ENCODE peak calls at places on chromosomes 16 and 17, in five cellular contexts. Q is HFFc6, I is colonic mucosa, D is glutamatergic neuron, S is pancreas. H is an unnamed sample.

GRCh38 chr17:41763327-41763726 is 23.2 kb downstream of the JUP start:
- DNase-seq in Q (no peak), I (no peak), D (no peak), S (no peak), H (no peak)

GRCh38 chr17:64259922-64260321 is 3.1 kb downstream of the TEX2 start:
- DNase-seq in Q (peak; percentile 83), I (peak; percentile 23), D (no peak), S (peak; percentile 37), H (no peak)

GRCh38 chr16:22373662-22374310 is 633 bp downstream of the CDR2 start:
- DNase-seq in Q (peak; percentile 12), I (peak; percentile 58), D (peak; percentile 53), S (peak; percentile 60), H (peak; percentile 44)

GRCh38 chr16:22370038-22370541 is 4.3 kb downstream of the CDR2 start:
- DNase-seq in Q (peak; percentile 97), I (no peak), D (no peak), S (no peak), H (no peak)

GRCh38 chr17:39045948-39046679 is 78.9 kb upstream of the FBXO47 start:
- DNase-seq in Q (no peak), I (no peak), D (no peak), S (no peak), H (no peak)

GRCh38 chr17:83154311-83155127 is 75.1 kb downstream of the METRNL start:
- DNase-seq in Q (no peak), I (no peak), D (no peak), S (no peak), H (no peak)

GRCh38 chr16:3235856-3236669 is 1.1 kb upstream of the ZNF200 start:
- DNase-seq in Q (no peak), I (peak; percentile 29), D (peak; percentile 55), S (peak; percentile 28), H (no peak)

GRCh38 chr17:56222255-56222654 is 69.0 kb downstream of the ANKFN1 start:
- DNase-seq in Q (no peak), I (no peak), D (no peak), S (no peak), H (no peak)

GRCh38 chr16:626787-627457 is 3.9 kb upstream of the WFIKKN1 start:
- DNase-seq in Q (peak; percentile 96), I (no peak), D (no peak), S (no peak), H (no peak)

GRCh38 chr17:43597624-43598358 is 51.7 kb upstream of the ETV4 start:
- DNase-seq in Q (no peak), I (no peak), D (no peak), S (no peak), H (no peak)

GRCh38 chr17:21210411-21211076 is 3.4 kb downstream of the TMEM11 start:
- DNase-seq in Q (no peak), I (peak; percentile 58), D (no peak), S (no peak), H (no peak)

GRCh38 chr17:51119415-51120356 is 982 bp downstream of the SPAG9 start:
- DNase-seq in Q (peak; percentile 10), I (peak; percentile 58), D (peak; percentile 62), S (peak; percentile 54), H (peak; percentile 61)

GRCh38 chr17:48555183-48555615 is 10.3 kb upstream of the HOXB2 start:
- DNase-seq in Q (no peak), I (no peak), D (no peak), S (no peak), H (peak; percentile 14)

GRCh38 chr16:78489631-78490030 is 390.2 kb downstream of the WWOX start:
- DNase-seq in Q (no peak), I (no peak), D (no peak), S (no peak), H (no peak)

GRCh38 chr16:56191807-56192643 is 736 bp downstream of the GNAO1 start:
- DNase-seq in Q (no peak), I (no peak), D (peak; percentile 38), S (peak; percentile 10), H (no peak)

GRCh38 chr17:45335721-45336120 is 18.9 kb upstream of the MAP3K14 start:
- DNase-seq in Q (no peak), I (no peak), D (no peak), S (no peak), H (no peak)

GRCh38 chr17:48544356-48545021 is 420 bp downstream of the HOXB2 start:
- DNase-seq in Q (no peak), I (peak; percentile 72), D (peak; percentile 56), S (peak; percentile 33), H (no peak)

GRCh38 chr16:72013389-72013788 is 4.8 kb downstream of the DHODH start:
- DNase-seq in Q (no peak), I (no peak), D (no peak), S (no peak), H (no peak)

GRCh38 chr16:19884021-19884485 is 595 bp downstream of the GPRC5B start:
- DNase-seq in Q (no peak), I (peak; percentile 26), D (peak; percentile 26), S (peak; percentile 43), H (no peak)

GRCh38 chr17:18163528-18163927 is 20.1 kb upstream of the ALKBH5 start:
- DNase-seq in Q (no peak), I (no peak), D (no peak), S (no peak), H (no peak)

GRCh38 chr17:78868391-78868790 is 27.8 kb upstream of the USP36 start:
- DNase-seq in Q (peak; percentile 73), I (no peak), D (no peak), S (no peak), H (no peak)

GRCh38 chr16:68074850-68075249 is 10.3 kb upstream of the NFATC3 start:
- DNase-seq in Q (no peak), I (no peak), D (peak; percentile 27), S (no peak), H (peak; percentile 95)

GRCh38 chr16:87447323-87447722 is 45.5 kb downstream of the ZCCHC14 start:
- DNase-seq in Q (no peak), I (no peak), D (no peak), S (no peak), H (no peak)

GRCh38 chr17:29369831-29370735 is 20.1 kb upstream of the TAOK1 start:
- DNase-seq in Q (peak; percentile 82), I (peak; percentile 65), D (peak; percentile 54), S (peak; percentile 50), H (peak; percentile 72)

GRCh38 chr17:83176956-83177583 is 97.7 kb downstream of the METRNL start:
- DNase-seq in Q (no peak), I (peak; percentile 10), D (no peak), S (peak; percentile 5), H (no peak)

GRCh38 chr17:70369296-70369855 is 200.0 kb downstream of the KCNJ2 start:
- DNase-seq in Q (no peak), I (no peak), D (no peak), S (no peak), H (no peak)

GRCh38 chr17:13704333-13704732 is 102.6 kb upstream of the HS3ST3A1 start:
- DNase-seq in Q (peak; percentile 77), I (no peak), D (no peak), S (no peak), H (no peak)

GRCh38 chr17:13699261-13699660 is 97.5 kb upstream of the HS3ST3A1 start:
- DNase-seq in Q (no peak), I (no peak), D (no peak), S (no peak), H (no peak)

GRCh38 chr17:13702266-13702665 is 100.5 kb upstream of the HS3ST3A1 start:
- DNase-seq in Q (peak; percentile 71), I (no peak), D (no peak), S (no peak), H (no peak)

GRCh38 chr17:13694934-13695333 is 93.2 kb upstream of the HS3ST3A1 start:
- DNase-seq in Q (no peak), I (no peak), D (no peak), S (no peak), H (no peak)

DNA sequence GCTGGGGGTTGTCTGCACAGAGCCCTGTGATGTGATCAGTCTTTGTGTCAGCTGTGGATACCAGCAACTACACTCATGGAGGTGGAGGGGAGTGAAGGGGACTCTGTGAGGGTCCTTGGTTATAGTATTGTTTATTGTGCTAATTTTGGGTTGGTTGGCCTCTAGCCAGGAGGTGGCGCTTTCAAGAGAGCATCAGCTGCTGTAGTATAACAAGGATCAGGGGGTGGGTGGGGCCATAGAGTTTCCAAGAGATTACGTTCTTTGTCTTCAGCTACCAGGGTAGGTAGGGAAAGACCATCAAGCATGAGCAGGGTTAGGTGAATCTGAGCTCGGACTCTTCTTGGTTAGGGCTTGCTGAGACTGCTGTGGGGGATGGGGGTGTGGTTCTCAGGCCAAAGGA is 97.1 kb upstream of the HS3ST3A1 start:
- DNase-seq in Q (no peak), I (no peak), D (no peak), S (no peak), H (no peak)
- TF ChIP-seq CTCF in Q (no peak), I (no peak), D (no peak), S (no peak), H (no peak)

GRCh38 chr17:66915204-66915611 is 49.3 kb upstream of the CACNG4 start:
- DNase-seq in Q (no peak), I (peak; percentile 58), D (no peak), S (peak; percentile 24), H (peak; percentile 21)
- TF ChIP-seq CTCF in Q (peak; percentile 51), I (peak; percentile 39), D (no peak), S (no peak), H (no peak)

DNA sequence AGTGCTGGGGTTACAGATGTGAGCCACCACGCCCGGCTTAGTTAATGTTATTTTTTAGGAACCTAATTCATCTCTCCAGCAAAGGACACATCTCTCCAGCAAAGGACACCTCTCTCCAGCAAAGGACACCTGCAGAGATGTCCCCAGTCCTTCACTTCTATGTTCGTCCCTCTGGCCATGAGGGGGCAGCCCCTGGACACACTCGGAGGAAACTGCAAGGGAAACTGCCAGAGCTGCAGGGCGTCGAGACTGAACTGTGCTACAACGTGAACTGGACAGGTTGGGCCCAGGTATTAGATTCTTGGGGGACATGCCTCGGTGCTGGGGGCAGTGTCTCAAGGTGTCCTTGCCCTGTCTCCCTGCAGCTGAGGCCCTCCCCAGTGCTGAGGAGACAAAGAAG is 4.7 kb downstream of the PFAS start:
- DNase-seq in Q (no peak), I (peak; percentile 27), D (peak; percentile 54), S (peak; percentile 47), H (peak; percentile 14)
- TF ChIP-seq CTCF in Q (no peak), I (peak; percentile 32), D (no peak), S (peak; percentile 33), H (no peak)

GRCh38 chr16:30485818-30486436 is 13.4 kb downstream of the ITGAL start:
- DNase-seq in Q (no peak), I (no peak), D (no peak), S (no peak), H (no peak)

GRCh38 chr16:30476991-30477390 is 4.4 kb downstream of the ITGAL start:
- DNase-seq in Q (no peak), I (no peak), D (no peak), S (no peak), H (no peak)

GRCh38 chr16:30484887-30485286 is 12.3 kb downstream of the ITGAL start:
- DNase-seq in Q (no peak), I (no peak), D (no peak), S (no peak), H (no peak)

GRCh38 chr16:30478766-30479478 is 6.4 kb downstream of the ITGAL start:
- DNase-seq in Q (no peak), I (no peak), D (no peak), S (no peak), H (no peak)

DNA sequence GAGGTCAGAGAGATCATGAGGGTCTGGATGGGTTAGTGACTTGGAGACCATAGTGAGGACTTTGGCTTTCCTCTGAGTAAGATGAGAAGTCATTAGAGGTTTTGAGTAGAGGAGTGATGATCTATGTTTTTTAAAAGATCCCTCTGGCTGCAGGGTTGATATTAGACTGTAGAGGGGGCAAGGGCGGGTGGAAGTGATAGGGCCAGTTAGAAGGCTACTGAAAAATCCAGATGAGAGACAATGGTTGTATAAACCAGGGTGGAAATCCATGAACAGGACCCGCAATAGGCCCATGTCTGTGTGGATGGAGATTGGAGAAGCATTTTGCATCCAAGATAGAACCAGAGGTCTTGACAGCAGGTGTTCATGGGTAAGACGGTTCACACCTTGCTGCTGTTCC is 9.8 kb downstream of the ITGAL start:
- DNase-seq in Q (no peak), I (no peak), D (no peak), S (no peak), H (no peak)
- TF ChIP-seq CTCF in Q (peak; percentile 14), I (no peak), D (no peak), S (no peak), H (peak; percentile 12)